ENCODE peak calls at places on chromosomes 11 and 22, in seven cellular contexts. A is activated effector memory CD4-positive, alpha-beta T cell treated with anti-CD3 and anti-CD28 coated beads, Interleukin-2, amount 50 U/mL, for 16 hours; L is smooth muscle cell of the brain vasculature; V is colonic mucosa; O is T-helper 2 cell; J is amygdala; G is nephron progenitor cell. P is an unnamed sample.

GRCh38 chr11:46900091-46900746 is 18.1 kb downstream of the LRP4 start:
- DNase-seq in A (no peak), L (no peak), V (no peak), O (no peak), J (no peak), G (no peak), P (no peak)

GRCh38 chr22:37491559-37492427 is 5.6 kb upstream of the MFNG start:
- DNase-seq in A (no peak), L (no peak), V (peak), O (no peak), J (no peak), G (no peak), P (no peak)

GRCh38 chr22:45842141-45842831 is 134.7 kb downstream of the WNT7B start:
- DNase-seq in A (no peak), L (no peak), V (no peak), O (no peak), J (no peak), G (no peak), P (peak)

GRCh38 chr11:69049490-69049867 is 747 bp downstream of the TPCN2 start:
- DNase-seq in A (peak), L (no peak), V (no peak), O (no peak), J (no peak), G (no peak), P (peak)

GRCh38 chr22:22949953-22950352 is 62.3 kb downstream of the IGLL5 start:
- DNase-seq in A (no peak), L (no peak), V (no peak), O (no peak), J (no peak), G (no peak), P (no peak)

GRCh38 chr11:34243620-34244493 is 114.0 kb downstream of the ABTB2 start:
- DNase-seq in A (peak), L (no peak), V (peak), O (no peak), J (no peak), G (no peak), P (peak)

GRCh38 chr22:17243524-17243923 is 24.3 kb upstream of the ADA2 start:
- DNase-seq in A (no peak), L (no peak), V (no peak), O (no peak), J (no peak), G (no peak), P (no peak)

GRCh38 chr11:86047275-86047991 is 21.5 kb downstream of the PICALM start:
- DNase-seq in A (peak), L (no peak), V (no peak), O (no peak), J (no peak), G (no peak), P (no peak)

GRCh38 chr11:45157247-45158209 is 11.1 kb downstream of the PRDM11 start:
- DNase-seq in A (no peak), L (no peak), V (no peak), O (no peak), J (no peak), G (no peak), P (no peak)

GRCh38 chr11:20388096-20389055 is 860 bp downstream of the PRMT3 start:
- DNase-seq in A (no peak), L (no peak), V (peak), O (no peak), J (no peak), G (no peak), P (peak)